ENCODE peak calls at places on chromosomes 16 and 17, in ten cellular contexts. P is SK-N-SH, S is GM23248, L is Karpas-422, W is astrocyte, O is fibroblast of lung, T is IMR-90, I is HCT116, X is PC-9, J is hepatocyte. M is an unnamed sample.

GRCh38 chr17:49414271-49414621 is 436 bp downstream of the PHB1 start:
- DNase-seq in P (no peak), S (peak; percentile 56), L (peak; percentile 48), W (no peak), O (no peak), T (no peak), I (no peak), X (no peak), J (peak; percentile 31), M (peak; percentile 73)

GRCh38 chr17:70327279-70327678 is 157.9 kb downstream of the KCNJ2 start:
- DNase-seq in P (no peak), S (no peak), L (no peak), W (no peak), O (no peak), T (no peak), I (no peak), X (no peak), J (no peak), M (no peak)

GRCh38 chr17:77462101-77462500 is 321.3 kb downstream of the SEC14L1 start:
- DNase-seq in P (no peak), S (no peak), L (peak; percentile 73), W (no peak), O (no peak), T (no peak), I (no peak), X (no peak), J (no peak), M (peak; percentile 2)

GRCh38 chr16:75257886-75258806 is 6.7 kb upstream of the BCAR1 start:
- DNase-seq in P (no peak), S (no peak), L (no peak), W (no peak), O (no peak), T (no peak), I (no peak), X (no peak), J (no peak), M (peak; percentile 73)

GRCh38 chr17:2853111-2853721 is 57.0 kb downstream of the RAP1GAP2 start:
- DNase-seq in P (peak; percentile 79), S (peak; percentile 76), L (no peak), W (peak; percentile 22), O (peak; percentile 54), T (peak; percentile 49), I (no peak), X (no peak), J (peak; percentile 61), M (peak; percentile 99)

GRCh38 chr17:1460233-1460632 is 4.2 kb upstream of the CRK start:
- DNase-seq in P (no peak), S (peak; percentile 67), L (no peak), W (no peak), O (no peak), T (no peak), I (no peak), X (peak; percentile 72), J (peak; percentile 73), M (peak; percentile 91)

GRCh38 chr16:14309001-14309886 is 238.1 kb downstream of the MRTFB start:
- DNase-seq in P (no peak), S (peak; percentile 57), L (peak; percentile 92), W (no peak), O (peak; percentile 23), T (peak; percentile 39), I (no peak), X (peak; percentile 94), J (peak; percentile 53), M (peak; percentile 75)

GRCh38 chr17:50304781-50305404 is 30.6 kb downstream of the TMEM92 start:
- DNase-seq in P (no peak), S (peak; percentile 27), L (no peak), W (peak; percentile 39), O (peak; percentile 60), T (peak; percentile 79), I (no peak), X (no peak), J (no peak), M (no peak)

DNA sequence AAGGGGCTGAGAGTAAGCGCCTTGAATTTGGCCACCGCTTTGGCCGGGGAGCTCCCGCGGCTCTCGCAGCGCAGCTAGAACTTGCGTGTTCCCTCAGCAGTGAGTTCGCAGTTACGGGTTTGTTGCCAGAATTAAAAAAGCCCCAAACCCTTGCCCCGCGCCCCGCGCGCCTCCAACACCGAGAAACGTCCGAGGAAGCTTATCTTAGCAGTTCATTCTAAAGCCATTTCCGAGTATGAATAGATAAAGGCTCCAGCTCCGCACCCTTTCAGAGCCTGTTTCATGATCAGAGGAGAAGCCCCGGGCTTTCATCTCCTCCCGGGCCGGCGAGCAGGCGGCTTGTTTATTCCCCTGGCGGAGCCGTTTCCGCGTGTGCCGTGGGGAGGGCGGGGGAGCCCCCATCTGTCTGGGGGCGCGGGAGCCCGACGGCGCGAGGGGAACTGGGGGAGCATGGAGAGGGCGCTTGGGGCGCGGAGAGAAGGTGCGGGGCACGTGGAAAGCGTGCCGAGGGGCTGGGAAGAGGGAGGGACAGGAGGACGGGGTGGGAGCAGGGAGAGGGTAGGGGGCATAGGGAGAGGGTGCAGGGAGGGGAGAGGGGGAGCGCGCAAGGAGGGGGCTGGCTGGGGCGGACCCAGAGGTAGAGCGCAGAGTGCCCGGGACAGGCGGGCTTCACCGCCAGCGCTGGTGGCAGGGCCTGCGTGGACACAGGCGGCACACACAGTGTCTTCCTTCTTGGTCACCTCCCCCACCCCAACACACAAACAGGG is 9.9 kb downstream of the TBX4 start:
- DNase-seq in P (peak; percentile 78), S (peak; percentile 52), L (no peak), W (no peak), O (no peak), T (no peak), I (no peak), X (no peak), J (peak; percentile 59), M (peak; percentile 93)
- H2AFZ ChIP-seq in P (peak overlapping the region; percentile 67), S (peak overlapping the region; percentile 44), L (no peak overlapping the region), W (peak overlapping the region; percentile 26), O (no peak overlapping the region), T (peak overlapping the region; percentile 83), I (no peak overlapping the region), X (no peak overlapping the region), J (no peak overlapping the region), M (peak overlapping the region; percentile 41)

GRCh38 chr16:81608515-81609209 is 164.1 kb downstream of the CMIP start:
- DNase-seq in P (no peak), S (peak; percentile 96), L (no peak), W (peak; percentile 81), O (peak; percentile 85), T (peak; percentile 65), I (no peak), X (no peak), J (no peak), M (peak; percentile 97)

GRCh38 chr16:81610936-81611335 is 166.3 kb downstream of the CMIP start:
- DNase-seq in P (peak; percentile 80), S (peak; percentile 40), L (no peak), W (no peak), O (no peak), T (no peak), I (no peak), X (no peak), J (no peak), M (peak; percentile 76)

GRCh38 chr16:81610144-81610842 is 165.7 kb downstream of the CMIP start:
- DNase-seq in P (peak; percentile 87), S (peak; percentile 97), L (no peak), W (peak; percentile 84), O (peak; percentile 90), T (peak; percentile 84), I (no peak), X (no peak), J (peak; percentile 47), M (peak; percentile 99)

GRCh38 chr16:81607805-81608514 is 163.4 kb downstream of the CMIP start:
- DNase-seq in P (no peak), S (no peak), L (no peak), W (no peak), O (no peak), T (no peak), I (no peak), X (no peak), J (no peak), M (peak; percentile 73)

GRCh38 chr16:81609323-81609892 is 164.8 kb downstream of the CMIP start:
- DNase-seq in P (no peak), S (peak; percentile 23), L (no peak), W (no peak), O (no peak), T (no peak), I (no peak), X (no peak), J (no peak), M (peak; percentile 19)
- H3K4me3 ChIP-seq in P (no peak overlapping the region), S (no peak overlapping the region), L (no peak overlapping the region), W (no peak overlapping the region), O (no peak overlapping the region), T (no peak overlapping the region), I (no peak overlapping the region), X (no peak overlapping the region), J (no peak overlapping the region), M (no peak overlapping the region)

DNA sequence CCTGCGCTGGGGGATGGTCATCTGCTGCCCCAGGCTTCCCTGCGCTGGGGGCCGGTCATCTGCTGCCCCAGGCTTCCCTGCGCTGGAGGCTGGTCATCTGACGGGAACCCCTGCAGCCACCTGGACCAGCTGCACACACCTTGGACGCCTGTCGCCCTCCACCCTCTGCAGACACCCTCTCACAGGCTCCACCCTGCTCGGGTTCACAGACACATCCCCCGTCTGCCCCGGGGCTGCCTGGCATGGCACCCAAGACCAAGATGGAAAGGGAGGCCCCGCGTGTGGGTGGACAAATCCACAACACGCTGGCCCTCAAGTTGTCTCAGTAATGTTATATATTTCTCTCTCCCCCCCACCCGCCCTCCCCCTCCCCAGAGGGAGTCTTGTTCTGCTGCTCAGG is 89.6 kb downstream of the ANKRD11 start:
- DNase-seq in P (peak; percentile 53), S (no peak), L (no peak), W (no peak), O (no peak), T (no peak), I (no peak), X (no peak), J (no peak), M (no peak)
- H4K20me1 ChIP-seq in P (peaks cover 92% of the 10 kb centered on the region), S (peaks cover 69% of the 10 kb centered on the region), L (peaks cover 34% of the 10 kb centered on the region), W (peaks cover 92% of the 10 kb centered on the region), O (no peaks in the 10 kb centered on the region), T (peaks cover 94% of the 10 kb centered on the region), I (peaks cover 38% of the 10 kb centered on the region), X (peaks cover 90% of the 10 kb centered on the region), J (peaks cover 90% of the 10 kb centered on the region), M (peaks cover 79% of the 10 kb centered on the region)

GRCh38 chr17:29149431-29150064 is 30.6 kb downstream of the MYO18A start:
- DNase-seq in P (no peak), S (peak; percentile 38), L (no peak), W (no peak), O (no peak), T (peak; percentile 36), I (no peak), X (no peak), J (no peak), M (peak; percentile 73)

GRCh38 chr17:29148257-29148789 is 31.9 kb downstream of the MYO18A start:
- DNase-seq in P (no peak), S (no peak), L (no peak), W (no peak), O (no peak), T (no peak), I (no peak), X (no peak), J (no peak), M (no peak)

GRCh38 chr17:29151567-29151966 is 28.6 kb downstream of the MYO18A start:
- DNase-seq in P (no peak), S (peak; percentile 66), L (no peak), W (peak; percentile 61), O (peak; percentile 77), T (peak; percentile 73), I (peak; percentile 70), X (peak; percentile 93), J (no peak), M (peak; percentile 93)

GRCh38 chr17:29148790-29149430 is 31.3 kb downstream of the MYO18A start:
- DNase-seq in P (peak; percentile 99), S (peak; percentile 94), L (peak; percentile 98), W (peak; percentile 77), O (peak; percentile 87), T (peak; percentile 90), I (peak; percentile 85), X (peak; percentile 72), J (peak; percentile 97), M (peak; percentile 98)

GRCh38 chr17:29150191-29150590 is 30.0 kb downstream of the MYO18A start:
- DNase-seq in P (no peak), S (no peak), L (no peak), W (no peak), O (no peak), T (no peak), I (no peak), X (peak; percentile 80), J (no peak), M (no peak)
- H2AFZ ChIP-seq in P (no peak overlapping the region), S (no peak overlapping the region), L (no peak overlapping the region), W (no peak overlapping the region), O (no peak overlapping the region), T (no peak overlapping the region), I (no peak overlapping the region), X (no peak overlapping the region), J (no peak overlapping the region), M (no peak overlapping the region)